ENCODE peak calls at places on chromosomes 3 and 15, in eight cellular contexts. H is kidney, K is aorta, F is psoas muscle, U is lung, B is K562, W is heart right ventricle, S is HCT116. C is an unnamed sample.

GRCh38 chr3:196528639-196529233 is 13.6 kb upstream of the SMCO1 start:
- DNase-seq in H (peak; percentile 86), K (peak; percentile 94), F (peak; percentile 82), U (peak; percentile 69), B (peak; percentile 89), W (peak; percentile 83), S (peak; percentile 42), C (peak; percentile 93)

GRCh38 chr3:172362583-172362982 is 85.7 kb downstream of the GHSR start:
- DNase-seq in H (no peak), K (no peak), F (no peak), U (no peak), B (no peak), W (no peak), S (no peak), C (no peak)

GRCh38 chr3:128054363-128054762 is 2.1 kb downstream of the SEC61A1 start:
- DNase-seq in H (no peak), K (no peak), F (no peak), U (no peak), B (peak; percentile 57), W (no peak), S (no peak), C (no peak)

GRCh38 chr3:66763294-66763693 is 234.8 kb upstream of the KBTBD8 start:
- DNase-seq in H (no peak), K (no peak), F (no peak), U (peak; percentile 49), B (no peak), W (no peak), S (no peak), C (no peak)

GRCh38 chr15:89203705-89204273 is 17.6 kb downstream of the RLBP1 start:
- DNase-seq in H (no peak), K (no peak), F (no peak), U (no peak), B (no peak), W (no peak), S (no peak), C (no peak)

GRCh38 chr3:193736616-193737015 is 143.6 kb downstream of the OPA1 start:
- DNase-seq in H (no peak), K (no peak), F (no peak), U (no peak), B (no peak), W (no peak), S (no peak), C (no peak)

GRCh38 chr3:170220871-170221270 is 1.4 kb upstream of the PRKCI start:
- DNase-seq in H (no peak), K (no peak), F (no peak), U (no peak), B (peak; percentile 6), W (no peak), S (no peak), C (no peak)

GRCh38 chr15:71880276-71880675 is 69.9 kb downstream of the NR2E3 start:
- DNase-seq in H (no peak), K (no peak), F (no peak), U (no peak), B (no peak), W (no peak), S (no peak), C (no peak)

GRCh38 chr3:36965440-36965839 is 20.6 kb upstream of the TRANK1 start:
- DNase-seq in H (no peak), K (no peak), F (no peak), U (peak; percentile 83), B (no peak), W (no peak), S (no peak), C (no peak)

GRCh38 chr3:86109434-86109833 is 881.5 kb downstream of the VGLL3 start:
- DNase-seq in H (no peak), K (no peak), F (no peak), U (no peak), B (no peak), W (no peak), S (no peak), C (no peak)

GRCh38 chr3:128174645-128175590 is 21.6 kb downstream of the EEFSEC start:
- DNase-seq in H (no peak), K (no peak), F (no peak), U (no peak), B (no peak), W (no peak), S (no peak), C (no peak)

GRCh38 chr3:110646496-110646895 is 425.1 kb upstream of the NECTIN3 start:
- DNase-seq in H (no peak), K (no peak), F (no peak), U (no peak), B (no peak), W (no peak), S (no peak), C (no peak)

GRCh38 chr3:44186111-44186672 is 55.5 kb upstream of the TOPAZ1 start:
- DNase-seq in H (no peak), K (no peak), F (no peak), U (no peak), B (no peak), W (no peak), S (no peak), C (no peak)

GRCh38 chr3:19932422-19932821 is 1.6 kb downstream of the EFHB start:
- DNase-seq in H (no peak), K (no peak), F (no peak), U (no peak), B (no peak), W (no peak), S (no peak), C (no peak)
- H3K4me1 ChIP-seq in H (no peaks in the 10 kb centered on the region), K (no peaks in the 10 kb centered on the region), F (no peaks in the 10 kb centered on the region), U (no peaks in the 10 kb centered on the region), B (peaks cover 26% of the 10 kb centered on the region), W (no peaks in the 10 kb centered on the region), S (peaks cover 16% of the 10 kb centered on the region), C (no peaks in the 10 kb centered on the region)

DNA sequence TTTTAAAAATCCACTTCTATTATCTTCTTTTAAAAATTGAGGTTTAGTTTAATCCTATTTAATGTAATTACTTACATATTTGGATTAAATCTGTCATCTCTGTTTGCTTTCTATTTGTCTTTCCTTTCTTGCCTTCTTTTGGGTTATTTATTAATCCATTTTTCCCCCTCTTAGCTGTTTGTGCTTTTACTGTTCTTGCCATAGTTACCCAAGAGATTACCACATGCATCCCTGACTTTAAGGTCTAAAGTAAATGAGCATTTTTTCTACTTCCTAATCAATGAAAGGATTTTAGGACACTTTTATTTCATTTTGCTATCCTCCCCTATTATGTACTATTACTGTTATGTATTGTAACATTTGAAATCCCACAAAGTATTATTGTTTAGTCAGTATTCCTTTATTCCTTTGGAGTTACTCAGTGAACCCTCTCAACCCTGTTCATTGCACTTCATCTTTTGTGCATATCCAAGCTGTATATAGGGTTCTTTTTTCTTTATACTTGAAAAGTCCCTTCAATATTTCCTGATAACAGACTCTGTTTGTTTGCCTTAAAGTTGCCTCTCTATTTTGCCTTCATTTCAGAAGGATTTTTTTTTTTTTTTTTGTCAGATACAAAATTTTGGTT is 62.7 kb downstream of the MEF2A start:
- DNase-seq in H (no peak), K (no peak), F (no peak), U (no peak), B (no peak), W (no peak), S (no peak), C (no peak)
- H3K27ac ChIP-seq in H (no peak overlapping the region), K (no peak overlapping the region), F (no peak overlapping the region), U (no peak overlapping the region), B (no peak overlapping the region), W (no peak overlapping the region), S (no peak overlapping the region), C (no peak overlapping the region)

DNA sequence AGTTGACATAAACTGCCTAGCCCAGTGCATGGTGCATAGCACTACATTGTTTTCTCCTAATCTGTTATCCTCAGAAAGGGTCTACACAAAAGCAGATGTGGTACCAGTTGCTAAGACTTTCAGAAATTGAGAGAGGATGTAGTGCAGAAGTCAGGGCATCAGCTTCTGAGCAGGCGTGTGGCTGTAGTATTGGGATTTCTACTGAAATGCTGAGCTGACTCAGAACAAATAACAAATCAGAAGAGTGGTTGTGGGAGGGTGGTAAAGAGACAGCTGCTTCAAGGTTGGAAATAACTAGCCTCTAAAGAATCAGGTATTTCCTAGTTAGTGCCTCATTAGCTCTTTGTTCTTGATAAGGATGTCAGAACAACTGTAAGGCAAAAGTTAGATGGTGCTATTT is 161.3 kb downstream of the AKAP13 start:
- DNase-seq in H (no peak), K (no peak), F (no peak), U (no peak), B (no peak), W (no peak), S (no peak), C (no peak)
- H3K4me1 ChIP-seq in H (no peaks in the 10 kb centered on the region), K (peaks cover 3% of the 10 kb centered on the region), F (no peaks in the 10 kb centered on the region), U (peaks cover 6% of the 10 kb centered on the region), B (no peaks in the 10 kb centered on the region), W (peaks cover 34% of the 10 kb centered on the region), S (no peaks in the 10 kb centered on the region), C (no peaks in the 10 kb centered on the region)

GRCh38 chr3:17103579-17103978 is 218.8 kb downstream of the PLCL2 start:
- DNase-seq in H (no peak), K (no peak), F (no peak), U (no peak), B (no peak), W (no peak), S (no peak), C (no peak)
- H3K27ac ChIP-seq in H (no peak overlapping the region), K (no peak overlapping the region), F (no peak overlapping the region), U (no peak overlapping the region), B (no peak overlapping the region), W (no peak overlapping the region), S (no peak overlapping the region), C (no peak overlapping the region)

GRCh38 chr15:64635486-64635815 is 139.9 kb downstream of the RBPMS2 start:
- DNase-seq in H (no peak), K (no peak), F (no peak), U (peak; percentile 34), B (peak; percentile 21), W (no peak), S (no peak), C (no peak)
- H3K4me1 ChIP-seq in H (peaks cover 34% of the 10 kb centered on the region), K (peaks cover 6% of the 10 kb centered on the region), F (peaks cover 22% of the 10 kb centered on the region), U (peaks cover 6% of the 10 kb centered on the region), B (no peaks in the 10 kb centered on the region), W (peaks cover 26% of the 10 kb centered on the region), S (peaks cover 16% of the 10 kb centered on the region), C (peaks cover 56% of the 10 kb centered on the region)

GRCh38 chr15:70088887-70089691 is 8.6 kb downstream of the TLE3 start:
- DNase-seq in H (no peak), K (no peak), F (peak; percentile 44), U (no peak), B (no peak), W (peak; percentile 33), S (no peak), C (no peak)

GRCh38 chr15:70091649-70092461 is 5.9 kb downstream of the TLE3 start:
- DNase-seq in H (no peak), K (no peak), F (no peak), U (peak; percentile 41), B (peak; percentile 78), W (no peak), S (no peak), C (no peak)

GRCh38 chr15:70092462-70092850 is 5.3 kb downstream of the TLE3 start:
- DNase-seq in H (no peak), K (no peak), F (no peak), U (no peak), B (no peak), W (no peak), S (no peak), C (no peak)

GRCh38 chr15:70089692-70089971 is 8.1 kb downstream of the TLE3 start:
- DNase-seq in H (no peak), K (no peak), F (no peak), U (no peak), B (no peak), W (no peak), S (no peak), C (no peak)

GRCh38 chr15:70090436-70091291 is 7.1 kb downstream of the TLE3 start:
- DNase-seq in H (no peak), K (no peak), F (no peak), U (no peak), B (no peak), W (no peak), S (no peak), C (no peak)
- H3K27ac ChIP-seq in H (no peak overlapping the region), K (no peak overlapping the region), F (peak overlapping the region; percentile 23), U (no peak overlapping the region), B (no peak overlapping the region), W (no peak overlapping the region), S (no peak overlapping the region), C (no peak overlapping the region)